ENCODE peak calls at places on chromosomes 4 and X, in nine cellular contexts. One of them, this sample, is unnamed. For H3K4me1, the result is how much of the 10 kb centered on the place peaks cover.

GRCh38 chr4:52661966-52662705 is 3.0 kb upstream of the USP46 start:
- DNase-seq in Panc1: no peak
- DNase-seq in endodermal cell: no peak
- DNase-seq in adrenal gland: no peak
- DNase-seq in left lung: no peak
- DNase-seq in aorta: no peak
- DNase-seq in prostate gland: no peak
- DNase-seq in DND-41: no peak
- DNase-seq in CD4-positive, alpha-beta memory T cell: no peak
- DNase-seq in this sample: no peak

GRCh38 chr4:21948347-21949072 is at the start of gene KCNIP4:
- DNase-seq in CD4-positive, alpha-beta memory T cell: peak
- DNase-seq in DND-41: no peak
- DNase-seq in aorta: no peak
- DNase-seq in adrenal gland: no peak
- DNase-seq in prostate gland: no peak
- DNase-seq in endodermal cell: peak
- DNase-seq in Panc1: no peak
- DNase-seq in left lung: peak
- DNase-seq in this sample: no peak

GRCh38 chr4:118999919-119000318 is 111.3 kb downstream of the SYNPO2 start:
- DNase-seq in prostate gland: no peak
- DNase-seq in left lung: no peak
- DNase-seq in aorta: no peak
- DNase-seq in adrenal gland: no peak
- DNase-seq in endodermal cell: no peak
- DNase-seq in CD4-positive, alpha-beta memory T cell: no peak
- DNase-seq in DND-41: no peak
- DNase-seq in Panc1: no peak
- DNase-seq in this sample: no peak

GRCh38 chr4:46432923-46433322 is 43.0 kb upstream of the GABRA2 start:
- DNase-seq in left lung: no peak
- DNase-seq in adrenal gland: peak
- DNase-seq in DND-41: no peak
- DNase-seq in Panc1: no peak
- DNase-seq in CD4-positive, alpha-beta memory T cell: no peak
- DNase-seq in endodermal cell: no peak
- DNase-seq in aorta: no peak
- DNase-seq in prostate gland: no peak
- DNase-seq in this sample: no peak

GRCh38 chr4:103085555-103086196 is 9.1 kb upstream of the SLC9B2 start:
- DNase-seq in Panc1: no peak
- DNase-seq in CD4-positive, alpha-beta memory T cell: no peak
- DNase-seq in left lung: no peak
- DNase-seq in DND-41: no peak
- DNase-seq in prostate gland: no peak
- DNase-seq in aorta: no peak
- DNase-seq in endodermal cell: no peak
- DNase-seq in adrenal gland: no peak
- DNase-seq in this sample: no peak

GRCh38 chr4:25209702-25210101 is 24.1 kb upstream of the PI4K2B start:
- DNase-seq in DND-41: no peak
- DNase-seq in CD4-positive, alpha-beta memory T cell: no peak
- DNase-seq in endodermal cell: no peak
- DNase-seq in Panc1: no peak
- DNase-seq in adrenal gland: no peak
- DNase-seq in aorta: no peak
- DNase-seq in left lung: no peak
- DNase-seq in prostate gland: no peak
- DNase-seq in this sample: no peak

GRCh38 chrX:40987413-40987812 is 97.8 kb upstream of the USP9X start:
- DNase-seq in left lung: no peak
- DNase-seq in CD4-positive, alpha-beta memory T cell: no peak
- DNase-seq in DND-41: no peak
- DNase-seq in aorta: no peak
- DNase-seq in Panc1: no peak
- DNase-seq in adrenal gland: no peak
- DNase-seq in prostate gland: no peak
- DNase-seq in endodermal cell: peak
- DNase-seq in this sample: no peak

GRCh38 chr4:119286377-119287002 is 35.4 kb downstream of the FABP2 start:
- DNase-seq in prostate gland: peak
- DNase-seq in CD4-positive, alpha-beta memory T cell: no peak
- DNase-seq in adrenal gland: no peak
- DNase-seq in Panc1: no peak
- DNase-seq in endodermal cell: no peak
- DNase-seq in aorta: no peak
- DNase-seq in left lung: no peak
- DNase-seq in DND-41: no peak
- DNase-seq in this sample: no peak

GRCh38 chr4:67152976-67153375 is 392.3 kb downstream of the CENPC start:
- DNase-seq in Panc1: no peak
- DNase-seq in left lung: no peak
- DNase-seq in adrenal gland: no peak
- DNase-seq in endodermal cell: no peak
- DNase-seq in DND-41: no peak
- DNase-seq in aorta: no peak
- DNase-seq in prostate gland: no peak
- DNase-seq in CD4-positive, alpha-beta memory T cell: no peak
- DNase-seq in this sample: no peak

GRCh38 chrX:151513472-151513871 is 50.0 kb upstream of the PASD1 start:
- DNase-seq in aorta: no peak
- DNase-seq in adrenal gland: no peak
- DNase-seq in Panc1: no peak
- DNase-seq in CD4-positive, alpha-beta memory T cell: no peak
- DNase-seq in endodermal cell: no peak
- DNase-seq in left lung: no peak
- DNase-seq in DND-41: no peak
- DNase-seq in prostate gland: no peak
- DNase-seq in this sample: no peak

GRCh38 chr4:181802207-181802606 is 441.0 kb upstream of the TENM3 start:
- DNase-seq in adrenal gland: no peak
- DNase-seq in prostate gland: no peak
- DNase-seq in Panc1: no peak
- DNase-seq in endodermal cell: no peak
- DNase-seq in CD4-positive, alpha-beta memory T cell: no peak
- DNase-seq in aorta: no peak
- DNase-seq in left lung: no peak
- DNase-seq in DND-41: no peak
- DNase-seq in this sample: no peak

GRCh38 chr4:181799670-181800069 is 443.5 kb upstream of the TENM3 start:
- DNase-seq in aorta: no peak
- DNase-seq in adrenal gland: no peak
- DNase-seq in prostate gland: no peak
- DNase-seq in CD4-positive, alpha-beta memory T cell: no peak
- DNase-seq in left lung: no peak
- DNase-seq in Panc1: no peak
- DNase-seq in DND-41: no peak
- DNase-seq in endodermal cell: no peak
- DNase-seq in this sample: no peak

GRCh38 chr4:181792641-181793612 is 450.3 kb upstream of the TENM3 start:
- DNase-seq in adrenal gland: no peak
- DNase-seq in left lung: no peak
- DNase-seq in endodermal cell: no peak
- DNase-seq in CD4-positive, alpha-beta memory T cell: no peak
- DNase-seq in aorta: no peak
- DNase-seq in Panc1: no peak
- DNase-seq in DND-41: no peak
- DNase-seq in prostate gland: no peak
- DNase-seq in this sample: no peak

DNA sequence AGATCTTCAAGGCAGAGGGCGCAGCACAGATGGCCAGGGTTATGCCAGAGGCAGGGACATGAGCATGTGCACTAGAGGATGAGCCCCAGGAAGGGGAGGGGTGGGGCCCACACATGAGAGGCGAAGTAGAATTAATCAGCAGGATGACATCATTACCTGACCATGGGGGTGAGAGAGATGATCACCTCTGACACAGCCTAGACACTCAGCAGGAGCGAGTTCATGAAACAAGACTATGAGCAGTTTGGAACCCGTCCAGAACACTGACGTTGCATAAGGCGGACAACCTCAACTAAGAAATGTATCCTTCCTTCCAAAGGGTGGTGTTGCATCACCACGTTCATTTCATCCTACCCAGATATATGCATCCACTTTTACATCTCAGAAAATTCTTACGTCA is 446.7 kb upstream of the TENM3 start:
- DNase-seq in DND-41: no peak
- DNase-seq in aorta: no peak
- DNase-seq in prostate gland: no peak
- DNase-seq in endodermal cell: no peak
- DNase-seq in CD4-positive, alpha-beta memory T cell: no peak
- DNase-seq in left lung: no peak
- DNase-seq in adrenal gland: no peak
- DNase-seq in Panc1: no peak
- DNase-seq in this sample: no peak
- H3K27ac ChIP-seq in DND-41: no peak
- H3K27ac ChIP-seq in aorta: no peak
- H3K27ac ChIP-seq in prostate gland: no peak
- H3K27ac ChIP-seq in endodermal cell: no peak
- H3K27ac ChIP-seq in CD4-positive, alpha-beta memory T cell: no peak
- H3K27ac ChIP-seq in left lung: no peak
- H3K27ac ChIP-seq in adrenal gland: no peak
- H3K27ac ChIP-seq in Panc1: no peak
- H3K27ac ChIP-seq in this sample: no peak

GRCh38 chr4:2253160-2254084 is 8.5 kb downstream of the MXD4 start:
- DNase-seq in prostate gland: peak
- DNase-seq in DND-41: peak
- DNase-seq in adrenal gland: no peak
- DNase-seq in left lung: peak
- DNase-seq in aorta: peak
- DNase-seq in CD4-positive, alpha-beta memory T cell: peak
- DNase-seq in Panc1: no peak
- DNase-seq in endodermal cell: no peak
- DNase-seq in this sample: no peak
- H3K4me1 ChIP-seq in prostate gland: under half
- H3K4me1 ChIP-seq in DND-41: under half
- H3K4me1 ChIP-seq in adrenal gland: under half
- H3K4me1 ChIP-seq in left lung: under half
- H3K4me1 ChIP-seq in aorta: under half
- H3K4me1 ChIP-seq in CD4-positive, alpha-beta memory T cell: under half
- H3K4me1 ChIP-seq in Panc1: under half
- H3K4me1 ChIP-seq in endodermal cell: under half
- H3K4me1 ChIP-seq in this sample: under half

GRCh38 chrX:7233632-7234406 is 85.9 kb upstream of the PUDP start:
- DNase-seq in aorta: no peak
- DNase-seq in prostate gland: no peak
- DNase-seq in Panc1: no peak
- DNase-seq in endodermal cell: no peak
- DNase-seq in DND-41: no peak
- DNase-seq in left lung: no peak
- DNase-seq in adrenal gland: no peak
- DNase-seq in CD4-positive, alpha-beta memory T cell: no peak
- DNase-seq in this sample: no peak
- H3K4me3 ChIP-seq in aorta: no peak
- H3K4me3 ChIP-seq in prostate gland: no peak
- H3K4me3 ChIP-seq in Panc1: no peak
- H3K4me3 ChIP-seq in endodermal cell: no peak
- H3K4me3 ChIP-seq in DND-41: no peak
- H3K4me3 ChIP-seq in left lung: no peak
- H3K4me3 ChIP-seq in adrenal gland: no peak
- H3K4me3 ChIP-seq in CD4-positive, alpha-beta memory T cell: no peak
- H3K4me3 ChIP-seq in this sample: no peak

DNA sequence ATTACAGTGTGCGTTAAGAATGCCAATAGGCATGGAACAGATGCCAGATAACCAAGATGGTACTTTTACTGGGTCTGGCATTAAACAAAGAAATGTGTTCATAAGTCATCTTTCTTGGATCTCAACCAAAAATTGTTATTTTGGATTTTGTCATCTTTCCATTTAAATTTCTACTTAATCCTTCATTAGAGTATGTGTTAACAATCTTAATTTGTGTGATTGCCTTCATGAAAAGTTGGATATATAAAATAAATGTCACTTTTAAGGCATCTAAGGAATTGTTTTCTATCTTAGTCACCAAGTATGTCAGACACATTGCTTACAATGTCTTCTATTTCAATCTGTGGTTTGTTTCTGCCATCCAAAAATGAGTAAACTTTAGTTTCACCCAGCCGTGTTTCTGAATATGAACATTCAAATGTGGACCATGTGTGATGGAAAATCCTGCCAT is 87.5 kb downstream of the PALLD start:
- DNase-seq in adrenal gland: no peak
- DNase-seq in Panc1: no peak
- DNase-seq in CD4-positive, alpha-beta memory T cell: no peak
- DNase-seq in endodermal cell: no peak
- DNase-seq in DND-41: no peak
- DNase-seq in left lung: no peak
- DNase-seq in aorta: no peak
- DNase-seq in prostate gland: no peak
- DNase-seq in this sample: no peak
- H3K27ac ChIP-seq in adrenal gland: no peak
- H3K27ac ChIP-seq in Panc1: no peak
- H3K27ac ChIP-seq in CD4-positive, alpha-beta memory T cell: no peak
- H3K27ac ChIP-seq in endodermal cell: no peak
- H3K27ac ChIP-seq in DND-41: no peak
- H3K27ac ChIP-seq in left lung: no peak
- H3K27ac ChIP-seq in aorta: no peak
- H3K27ac ChIP-seq in prostate gland: no peak
- H3K27ac ChIP-seq in this sample: no peak

GRCh38 chr4:8559524-8560264 is 20.5 kb upstream of the GPR78 start:
- DNase-seq in aorta: no peak
- DNase-seq in endodermal cell: peak
- DNase-seq in Panc1: no peak
- DNase-seq in prostate gland: no peak
- DNase-seq in DND-41: no peak
- DNase-seq in left lung: no peak
- DNase-seq in CD4-positive, alpha-beta memory T cell: no peak
- DNase-seq in adrenal gland: no peak
- DNase-seq in this sample: no peak

GRCh38 chr4:8557151-8558076 is 22.8 kb upstream of the GPR78 start:
- DNase-seq in CD4-positive, alpha-beta memory T cell: no peak
- DNase-seq in DND-41: no peak
- DNase-seq in endodermal cell: no peak
- DNase-seq in left lung: no peak
- DNase-seq in Panc1: no peak
- DNase-seq in prostate gland: no peak
- DNase-seq in aorta: no peak
- DNase-seq in adrenal gland: no peak
- DNase-seq in this sample: no peak

GRCh38 chr4:8558080-8558960 is 21.9 kb upstream of the GPR78 start:
- DNase-seq in Panc1: no peak
- DNase-seq in aorta: no peak
- DNase-seq in endodermal cell: no peak
- DNase-seq in prostate gland: no peak
- DNase-seq in DND-41: no peak
- DNase-seq in adrenal gland: no peak
- DNase-seq in CD4-positive, alpha-beta memory T cell: no peak
- DNase-seq in left lung: no peak
- DNase-seq in this sample: no peak

GRCh38 chr4:8560265-8561047 is 19.7 kb upstream of the GPR78 start:
- DNase-seq in CD4-positive, alpha-beta memory T cell: no peak
- DNase-seq in endodermal cell: peak
- DNase-seq in prostate gland: no peak
- DNase-seq in aorta: no peak
- DNase-seq in adrenal gland: no peak
- DNase-seq in Panc1: no peak
- DNase-seq in DND-41: no peak
- DNase-seq in left lung: peak
- DNase-seq in this sample: no peak

DNA sequence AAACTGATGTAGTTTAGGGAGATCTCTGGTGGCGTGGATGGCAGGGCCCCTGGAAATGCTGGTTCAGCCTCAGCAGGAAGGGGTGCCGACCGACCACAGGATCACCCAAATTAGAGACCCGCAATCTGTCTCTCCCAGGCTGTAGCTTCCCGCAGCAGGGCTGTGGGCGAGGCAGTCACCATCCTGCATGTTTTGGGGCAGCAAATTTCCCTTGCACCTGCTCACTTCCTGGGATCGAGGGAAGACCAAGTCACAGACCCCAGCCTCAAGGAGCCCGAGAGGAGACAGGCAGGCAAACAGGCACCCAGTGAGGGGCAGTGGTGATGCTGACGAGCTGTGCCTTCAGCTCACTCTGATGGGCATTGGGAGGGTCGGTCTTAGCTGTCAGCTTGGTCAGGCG is 21.2 kb upstream of the GPR78 start:
- DNase-seq in left lung: no peak
- DNase-seq in prostate gland: no peak
- DNase-seq in aorta: no peak
- DNase-seq in CD4-positive, alpha-beta memory T cell: no peak
- DNase-seq in adrenal gland: no peak
- DNase-seq in Panc1: no peak
- DNase-seq in DND-41: no peak
- DNase-seq in endodermal cell: no peak
- DNase-seq in this sample: no peak
- H3K4me1 ChIP-seq in left lung: under half
- H3K4me1 ChIP-seq in prostate gland: under half
- H3K4me1 ChIP-seq in aorta: under half
- H3K4me1 ChIP-seq in CD4-positive, alpha-beta memory T cell: under half
- H3K4me1 ChIP-seq in adrenal gland: under half
- H3K4me1 ChIP-seq in Panc1: under half
- H3K4me1 ChIP-seq in DND-41: under half
- H3K4me1 ChIP-seq in endodermal cell: under half
- H3K4me1 ChIP-seq in this sample: under half

This sample was measured in CD8-positive, alpha-beta memory T cell.